ENCODE peak calls at places on chromosome 12, in seven cellular contexts. One of them, this sample, is unnamed.

GRCh38 chr12:58548801-58549200 is 371.5 kb downstream of the LRIG3 start:
- DNase-seq in dorsolateral prefrontal cortex: no peak
- DNase-seq in OCI-LY7: no peak
- DNase-seq in IMR-90: no peak
- DNase-seq in fibroblast of the aortic adventitia: no peak
- DNase-seq in astrocyte of the spinal cord: no peak
- DNase-seq in RWPE2: no peak
- DNase-seq in this sample: no peak

GRCh38 chr12:64931321-64931720 is 106.9 kb downstream of the TBC1D30 start:
- DNase-seq in dorsolateral prefrontal cortex: no peak
- DNase-seq in OCI-LY7: no peak
- DNase-seq in IMR-90: no peak
- DNase-seq in fibroblast of the aortic adventitia: no peak
- DNase-seq in astrocyte of the spinal cord: no peak
- DNase-seq in RWPE2: no peak
- DNase-seq in this sample: no peak

GRCh38 chr12:40325349-40325960 is 100.7 kb downstream of the LRRK2 start:
- DNase-seq in dorsolateral prefrontal cortex: no peak
- DNase-seq in OCI-LY7: peak
- DNase-seq in IMR-90: peak
- DNase-seq in fibroblast of the aortic adventitia: peak
- DNase-seq in astrocyte of the spinal cord: peak
- DNase-seq in RWPE2: no peak
- DNase-seq in this sample: peak

GRCh38 chr12:59149995-59150642 is 229.8 kb upstream of the LRIG3 start:
- DNase-seq in dorsolateral prefrontal cortex: no peak
- DNase-seq in OCI-LY7: peak
- DNase-seq in IMR-90: peak
- DNase-seq in fibroblast of the aortic adventitia: peak
- DNase-seq in astrocyte of the spinal cord: peak
- DNase-seq in RWPE2: no peak
- DNase-seq in this sample: peak

GRCh38 chr12:104747956-104748355 is 210.1 kb downstream of the SLC41A2 start:
- DNase-seq in dorsolateral prefrontal cortex: no peak
- DNase-seq in OCI-LY7: no peak
- DNase-seq in IMR-90: no peak
- DNase-seq in fibroblast of the aortic adventitia: no peak
- DNase-seq in astrocyte of the spinal cord: no peak
- DNase-seq in RWPE2: no peak
- DNase-seq in this sample: peak

GRCh38 chr12:21980544-21980943 is 39.3 kb upstream of the ABCC9 start:
- DNase-seq in dorsolateral prefrontal cortex: no peak
- DNase-seq in OCI-LY7: no peak
- DNase-seq in IMR-90: peak
- DNase-seq in fibroblast of the aortic adventitia: no peak
- DNase-seq in astrocyte of the spinal cord: no peak
- DNase-seq in RWPE2: no peak
- DNase-seq in this sample: no peak

GRCh38 chr12:59193476-59194050 is 273.3 kb upstream of the LRIG3 start:
- DNase-seq in dorsolateral prefrontal cortex: no peak
- DNase-seq in OCI-LY7: no peak
- DNase-seq in IMR-90: no peak
- DNase-seq in fibroblast of the aortic adventitia: no peak
- DNase-seq in astrocyte of the spinal cord: no peak
- DNase-seq in RWPE2: no peak
- DNase-seq in this sample: no peak

GRCh38 chr12:130582286-130582685 is 133.8 kb downstream of the RIMBP2 start:
- DNase-seq in dorsolateral prefrontal cortex: no peak
- DNase-seq in OCI-LY7: no peak
- DNase-seq in IMR-90: no peak
- DNase-seq in fibroblast of the aortic adventitia: no peak
- DNase-seq in astrocyte of the spinal cord: no peak
- DNase-seq in RWPE2: no peak
- DNase-seq in this sample: peak

GRCh38 chr12:88496429-88497190 is 83.7 kb downstream of the KITLG start:
- DNase-seq in dorsolateral prefrontal cortex: peak
- DNase-seq in OCI-LY7: no peak
- DNase-seq in IMR-90: no peak
- DNase-seq in fibroblast of the aortic adventitia: peak
- DNase-seq in astrocyte of the spinal cord: no peak
- DNase-seq in RWPE2: no peak
- DNase-seq in this sample: no peak

GRCh38 chr12:7916936-7917335 is 19.1 kb downstream of the SLC2A3 start:
- DNase-seq in dorsolateral prefrontal cortex: no peak
- DNase-seq in OCI-LY7: no peak
- DNase-seq in IMR-90: no peak
- DNase-seq in fibroblast of the aortic adventitia: no peak
- DNase-seq in astrocyte of the spinal cord: no peak
- DNase-seq in RWPE2: no peak
- DNase-seq in this sample: no peak

GRCh38 chr12:62438098-62438692 is 28.4 kb upstream of the MON2 start:
- DNase-seq in dorsolateral prefrontal cortex: peak
- DNase-seq in OCI-LY7: peak
- DNase-seq in IMR-90: peak
- DNase-seq in fibroblast of the aortic adventitia: peak
- DNase-seq in astrocyte of the spinal cord: peak
- DNase-seq in RWPE2: no peak
- DNase-seq in this sample: peak

DNA sequence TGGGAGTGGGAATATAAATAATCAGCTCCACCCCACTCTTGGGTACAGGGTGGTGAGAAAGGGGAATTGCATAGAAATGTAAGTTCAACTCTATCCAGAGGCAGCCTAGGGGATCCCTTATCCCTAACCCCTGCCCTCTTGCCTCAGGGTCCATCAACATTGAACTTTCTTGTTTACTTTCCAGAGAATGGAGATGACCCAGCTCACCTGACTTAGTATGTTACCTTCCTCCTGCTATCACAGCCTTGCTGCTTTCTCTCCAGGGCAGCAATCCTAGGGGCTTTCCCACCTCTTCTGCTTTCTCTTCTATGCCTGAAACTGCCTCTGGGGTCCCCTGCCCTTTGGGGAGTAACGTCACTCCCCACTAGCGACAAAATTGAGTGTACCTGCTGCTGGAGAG is 2.7 kb downstream of the LRP1 start:
- DNase-seq in dorsolateral prefrontal cortex: no peak
- DNase-seq in OCI-LY7: no peak
- DNase-seq in IMR-90: no peak
- DNase-seq in fibroblast of the aortic adventitia: no peak
- DNase-seq in astrocyte of the spinal cord: no peak
- DNase-seq in RWPE2: no peak
- DNase-seq in this sample: no peak
- H3K4me3 ChIP-seq in dorsolateral prefrontal cortex: peak
- H3K4me3 ChIP-seq in OCI-LY7: no peak
- H3K4me3 ChIP-seq in IMR-90: peak
- H3K4me3 ChIP-seq in fibroblast of the aortic adventitia: peak
- H3K4me3 ChIP-seq in astrocyte of the spinal cord: peak
- H3K4me3 ChIP-seq in RWPE2: no peak
- H3K4me3 ChIP-seq in this sample: no peak

GRCh38 chr12:6376079-6376941 is 947 bp upstream of the SCNN1A start:
- DNase-seq in dorsolateral prefrontal cortex: no peak
- DNase-seq in OCI-LY7: no peak
- DNase-seq in IMR-90: peak
- DNase-seq in fibroblast of the aortic adventitia: peak
- DNase-seq in astrocyte of the spinal cord: peak
- DNase-seq in RWPE2: peak
- DNase-seq in this sample: no peak

GRCh38 chr12:6377667-6377994 is 2.3 kb upstream of the SCNN1A start:
- DNase-seq in dorsolateral prefrontal cortex: no peak
- DNase-seq in OCI-LY7: no peak
- DNase-seq in IMR-90: no peak
- DNase-seq in fibroblast of the aortic adventitia: no peak
- DNase-seq in astrocyte of the spinal cord: no peak
- DNase-seq in RWPE2: no peak
- DNase-seq in this sample: no peak

GRCh38 chr12:6378709-6379427 is 3.5 kb upstream of the SCNN1A start:
- DNase-seq in dorsolateral prefrontal cortex: no peak
- DNase-seq in OCI-LY7: no peak
- DNase-seq in IMR-90: no peak
- DNase-seq in fibroblast of the aortic adventitia: no peak
- DNase-seq in astrocyte of the spinal cord: no peak
- DNase-seq in RWPE2: no peak
- DNase-seq in this sample: no peak

GRCh38 chr12:6375269-6376078 is at the start of gene SCNN1A:
- DNase-seq in dorsolateral prefrontal cortex: no peak
- DNase-seq in OCI-LY7: no peak
- DNase-seq in IMR-90: no peak
- DNase-seq in fibroblast of the aortic adventitia: no peak
- DNase-seq in astrocyte of the spinal cord: no peak
- DNase-seq in RWPE2: no peak
- DNase-seq in this sample: no peak

DNA sequence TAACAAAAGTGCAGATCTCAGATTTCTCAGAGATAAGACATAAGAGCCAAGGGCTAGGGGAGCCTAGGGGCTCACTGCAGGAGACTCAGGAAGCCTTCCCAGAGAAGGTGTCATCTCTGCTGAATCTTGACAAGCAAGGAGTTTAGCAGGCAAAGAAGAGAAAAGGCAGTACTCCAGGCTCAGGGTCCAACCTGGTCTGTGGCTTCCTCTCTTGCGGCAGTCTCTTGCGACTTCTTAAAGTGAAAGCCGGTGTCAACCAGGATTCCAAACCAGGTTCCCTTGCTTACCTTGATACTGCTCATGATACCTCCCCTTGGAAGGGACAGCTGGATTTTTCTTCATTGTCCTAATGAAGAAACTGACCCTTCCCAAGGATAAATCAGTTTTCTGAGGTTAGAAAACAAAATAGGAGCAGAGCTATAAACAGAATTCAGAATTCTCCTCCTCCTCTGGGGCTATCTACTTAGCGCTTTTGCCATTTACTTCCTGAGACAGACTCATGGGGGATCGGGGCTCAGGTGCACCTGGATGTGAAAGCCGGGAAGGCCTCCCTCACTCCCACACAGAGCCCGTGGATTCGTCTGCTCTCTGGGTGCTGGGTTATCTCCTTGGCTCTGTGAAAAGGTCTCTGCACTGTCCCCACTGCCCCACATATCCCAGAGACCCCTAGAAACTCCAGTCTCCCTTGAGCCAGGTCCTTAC is 1.8 kb upstream of the SCNN1A start:
- DNase-seq in dorsolateral prefrontal cortex: no peak
- DNase-seq in OCI-LY7: peak
- DNase-seq in IMR-90: no peak
- DNase-seq in fibroblast of the aortic adventitia: no peak
- DNase-seq in astrocyte of the spinal cord: no peak
- DNase-seq in RWPE2: no peak
- DNase-seq in this sample: peak
- H3K4me3 ChIP-seq in dorsolateral prefrontal cortex: no peak
- H3K4me3 ChIP-seq in OCI-LY7: no peak
- H3K4me3 ChIP-seq in IMR-90: no peak
- H3K4me3 ChIP-seq in fibroblast of the aortic adventitia: no peak
- H3K4me3 ChIP-seq in astrocyte of the spinal cord: no peak
- H3K4me3 ChIP-seq in RWPE2: peak
- H3K4me3 ChIP-seq in this sample: peak

DNA sequence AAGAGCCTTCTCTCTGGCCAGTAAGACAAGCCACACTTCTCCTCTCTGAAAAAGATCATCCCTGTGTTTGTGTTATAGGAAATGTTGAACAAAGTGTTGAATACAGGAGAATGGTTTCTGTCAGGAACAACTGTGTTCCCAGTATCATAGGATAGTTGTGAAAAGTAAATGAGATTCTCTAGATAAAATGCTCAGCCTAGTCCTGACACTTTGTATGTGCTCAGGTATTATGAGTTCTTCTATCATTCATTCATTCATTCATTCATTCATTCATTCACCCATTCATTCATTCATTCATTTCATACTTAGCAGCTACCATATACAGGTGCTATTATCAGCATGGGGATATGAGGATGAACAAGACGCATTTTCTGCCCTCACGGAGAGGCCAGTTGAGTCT is 22.5 kb upstream of the GPRC5A start:
- DNase-seq in dorsolateral prefrontal cortex: no peak
- DNase-seq in OCI-LY7: no peak
- DNase-seq in IMR-90: no peak
- DNase-seq in fibroblast of the aortic adventitia: no peak
- DNase-seq in astrocyte of the spinal cord: no peak
- DNase-seq in RWPE2: no peak
- DNase-seq in this sample: no peak
- H3K4me3 ChIP-seq in dorsolateral prefrontal cortex: no peak
- H3K4me3 ChIP-seq in OCI-LY7: no peak
- H3K4me3 ChIP-seq in IMR-90: no peak
- H3K4me3 ChIP-seq in fibroblast of the aortic adventitia: no peak
- H3K4me3 ChIP-seq in astrocyte of the spinal cord: no peak
- H3K4me3 ChIP-seq in RWPE2: no peak
- H3K4me3 ChIP-seq in this sample: no peak

GRCh38 chr12:52058631-52059324 is 7.5 kb downstream of the NR4A1 start:
- DNase-seq in dorsolateral prefrontal cortex: no peak
- DNase-seq in OCI-LY7: no peak
- DNase-seq in IMR-90: peak
- DNase-seq in fibroblast of the aortic adventitia: peak
- DNase-seq in astrocyte of the spinal cord: no peak
- DNase-seq in RWPE2: no peak
- DNase-seq in this sample: no peak

GRCh38 chr12:52057958-52058576 is 6.8 kb downstream of the NR4A1 start:
- DNase-seq in dorsolateral prefrontal cortex: no peak
- DNase-seq in OCI-LY7: no peak
- DNase-seq in IMR-90: no peak
- DNase-seq in fibroblast of the aortic adventitia: no peak
- DNase-seq in astrocyte of the spinal cord: no peak
- DNase-seq in RWPE2: no peak
- DNase-seq in this sample: no peak

GRCh38 chr12:52055781-52056711 is 4.8 kb downstream of the NR4A1 start:
- DNase-seq in dorsolateral prefrontal cortex: peak
- DNase-seq in OCI-LY7: no peak
- DNase-seq in IMR-90: peak
- DNase-seq in fibroblast of the aortic adventitia: peak
- DNase-seq in astrocyte of the spinal cord: no peak
- DNase-seq in RWPE2: no peak
- DNase-seq in this sample: no peak

GRCh38 chr12:52057614-52057939 is 6.3 kb downstream of the NR4A1 start:
- DNase-seq in dorsolateral prefrontal cortex: no peak
- DNase-seq in OCI-LY7: no peak
- DNase-seq in IMR-90: no peak
- DNase-seq in fibroblast of the aortic adventitia: peak
- DNase-seq in astrocyte of the spinal cord: no peak
- DNase-seq in RWPE2: no peak
- DNase-seq in this sample: no peak

DNA sequence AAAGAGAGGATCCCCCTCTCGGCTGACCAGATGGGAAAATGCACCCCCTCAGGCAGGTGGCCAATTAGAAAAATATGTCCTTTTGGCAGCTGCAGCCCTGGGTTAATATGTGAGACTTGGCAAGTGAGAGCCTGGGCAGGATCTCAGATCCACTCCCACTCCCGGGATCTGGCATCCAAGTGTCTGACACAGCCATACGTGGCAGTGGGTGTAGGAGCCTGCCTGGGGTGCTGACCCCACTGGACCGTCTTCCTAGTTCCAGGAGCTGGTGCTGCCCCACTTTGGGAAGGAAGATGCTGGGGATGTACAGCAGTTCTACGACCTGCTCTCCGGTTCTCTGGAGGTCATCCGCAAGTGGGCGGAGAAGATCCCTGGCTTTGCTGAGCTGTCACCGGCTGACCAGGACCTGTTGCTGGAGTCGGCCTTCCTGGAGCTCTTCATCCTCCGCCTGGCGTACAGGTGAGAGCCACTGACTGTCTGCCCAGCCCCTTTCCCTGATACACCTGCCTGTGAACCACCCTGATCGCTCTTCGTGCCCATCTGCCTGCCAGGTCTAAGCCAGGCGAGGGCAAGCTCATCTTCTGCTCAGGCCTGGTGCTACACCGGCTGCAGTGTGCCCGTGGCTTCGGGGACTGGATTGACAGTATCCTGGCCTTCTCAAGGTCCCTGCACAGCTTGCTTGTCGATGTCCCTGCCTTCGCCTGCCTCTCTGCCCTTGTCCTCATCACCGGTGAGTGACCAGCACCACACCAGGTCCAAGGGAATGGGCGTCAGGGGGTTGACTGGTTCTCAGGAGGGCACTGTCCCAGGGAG is 5.8 kb downstream of the NR4A1 start:
- DNase-seq in dorsolateral prefrontal cortex: no peak
- DNase-seq in OCI-LY7: no peak
- DNase-seq in IMR-90: peak
- DNase-seq in fibroblast of the aortic adventitia: peak
- DNase-seq in astrocyte of the spinal cord: no peak
- DNase-seq in RWPE2: no peak
- DNase-seq in this sample: no peak
- H3K4me3 ChIP-seq in dorsolateral prefrontal cortex: no peak
- H3K4me3 ChIP-seq in OCI-LY7: no peak
- H3K4me3 ChIP-seq in IMR-90: no peak
- H3K4me3 ChIP-seq in fibroblast of the aortic adventitia: no peak
- H3K4me3 ChIP-seq in astrocyte of the spinal cord: no peak
- H3K4me3 ChIP-seq in RWPE2: no peak
- H3K4me3 ChIP-seq in this sample: no peak

This sample was measured in Jurkat, Clone E6-1.